ENCODE peak calls at places on chromosomes 2 and 18, in eight cellular contexts. X is HAP-1, E is cardiac fibroblast, T is lower lobe of right lung, Y is GM23248, A is epithelial cell of esophagus, R is choroid plexus epithelial cell, W is transverse colon. V is an unnamed sample.

GRCh38 chr2:74507145-74507925 is at the start of gene PCGF1:
- DNase-seq in X (peak; percentile 99), T (peak; percentile 99), E (peak; percentile 99), R (peak; percentile 99), W (peak; percentile 100), A (peak; percentile 99), Y (peak; percentile 99), V (peak; percentile 96)

GRCh38 chr18:62735387-62735786 is 20.0 kb downstream of the PHLPP1 start:
- DNase-seq in A (no peak), Y (no peak), W (no peak), E (no peak), X (no peak), R (no peak), T (no peak), V (no peak)

GRCh38 chr2:40103590-40103989 is 324.5 kb upstream of the THUMPD2 start:
- DNase-seq in T (no peak), X (no peak), A (peak; percentile 31), E (peak; percentile 86), Y (peak; percentile 82), R (peak; percentile 53), W (no peak), V (peak; percentile 43)

GRCh38 chr2:68255736-68256450 is 3.6 kb upstream of the PPP3R1 start:
- DNase-seq in X (peak; percentile 40), R (no peak), E (peak; percentile 65), W (no peak), Y (peak; percentile 86), A (peak; percentile 49), T (no peak), V (peak; percentile 74)

GRCh38 chr18:36088256-36088655 is 20.9 kb upstream of the RPRD1A start:
- DNase-seq in E (no peak), R (no peak), A (peak; percentile 78), W (no peak), T (no peak), Y (no peak), X (no peak), V (peak; percentile 78)

GRCh38 chr2:19731040-19731439 is 170.7 kb downstream of the TTC32 start:
- DNase-seq in X (no peak), W (no peak), A (no peak), E (no peak), Y (no peak), R (no peak), T (no peak), V (no peak)

GRCh38 chr2:238509903-238510302 is 83.2 kb downstream of the ASB1 start:
- DNase-seq in Y (no peak), A (no peak), E (no peak), W (no peak), R (no peak), X (no peak), T (no peak), V (no peak)

GRCh38 chr2:127950264-127950663 is 64.5 kb upstream of the AMMECR1L start:
- DNase-seq in E (no peak), W (no peak), T (no peak), Y (no peak), R (no peak), A (no peak), X (no peak), V (no peak)

GRCh38 chr2:696463-696862 is 19.3 kb upstream of the TMEM18 start:
- DNase-seq in R (no peak), T (no peak), X (no peak), A (no peak), Y (no peak), E (no peak), W (no peak), V (no peak)

GRCh38 chr2:46858697-46859080 is 56.9 kb downstream of the MCFD2 start:
- DNase-seq in R (peak; percentile 90), A (peak; percentile 63), X (no peak), Y (peak; percentile 96), E (peak; percentile 95), W (no peak), T (no peak), V (no peak)

GRCh38 chr18:70288851-70289328 is at the start of gene SOCS6:
- DNase-seq in A (peak; percentile 75), X (peak; percentile 68), Y (peak; percentile 79), E (peak; percentile 59), R (peak; percentile 73), W (peak; percentile 63), T (peak; percentile 74), V (no peak)

GRCh38 chr18:76487782-76488181 is 7.3 kb downstream of the ZNF516 start:
- DNase-seq in R (no peak), A (no peak), Y (no peak), E (no peak), X (peak; percentile 66), T (no peak), W (no peak), V (no peak)

GRCh38 chr2:57075226-57075625 is 891.4 kb downstream of the CCDC85A start:
- DNase-seq in W (no peak), R (peak; percentile 68), A (peak; percentile 74), T (no peak), Y (no peak), E (no peak), X (no peak), V (peak; percentile 87)

GRCh38 chr2:108220942-108221541 is 18.7 kb upstream of the SULT1C3 start:
- DNase-seq in W (no peak), E (no peak), T (no peak), A (no peak), Y (no peak), R (no peak), X (no peak), V (no peak)

GRCh38 chr2:215618145-215618544 is 182.3 kb upstream of the FN1 start:
- DNase-seq in A (no peak), W (no peak), R (no peak), Y (no peak), X (no peak), E (no peak), T (no peak), V (no peak)

GRCh38 chr2:10202136-10202535 is 79.6 kb downstream of the RRM2 start:
- DNase-seq in R (peak; percentile 22), Y (no peak), E (no peak), T (no peak), X (no peak), W (no peak), A (peak; percentile 18), V (peak; percentile 21)

GRCh38 chr2:22002066-22002465 is 878.3 kb downstream of the TDRD15 start:
- DNase-seq in A (no peak), E (peak; percentile 2), W (no peak), Y (no peak), X (no peak), R (peak; percentile 15), T (no peak), V (no peak)

GRCh38 chr2:7438855-7439254 is 521.6 kb downstream of the RNF144A start:
- DNase-seq in T (no peak), Y (no peak), W (no peak), A (no peak), X (no peak), E (no peak), R (no peak), V (no peak)

GRCh38 chr2:28754321-28754720 is 2.7 kb downstream of the PPP1CB start:
- DNase-seq in W (no peak), E (peak; percentile 28), A (no peak), X (no peak), R (peak; percentile 67), T (no peak), Y (peak; percentile 33), V (peak; percentile 27)

GRCh38 chr18:55706893-55707292 is 118.9 kb upstream of the TCF4 start:
- DNase-seq in E (peak; percentile 96), W (no peak), A (peak; percentile 59), X (no peak), Y (peak; percentile 75), R (peak; percentile 55), T (no peak), V (peak; percentile 69)

GRCh38 chr18:79964330-79965118 is at the start of gene HSBP1L1:
- DNase-seq in T (peak; percentile 90), W (peak; percentile 84), X (peak; percentile 89), E (peak; percentile 27), A (peak; percentile 68), R (no peak), Y (peak; percentile 81), V (no peak)

DNA sequence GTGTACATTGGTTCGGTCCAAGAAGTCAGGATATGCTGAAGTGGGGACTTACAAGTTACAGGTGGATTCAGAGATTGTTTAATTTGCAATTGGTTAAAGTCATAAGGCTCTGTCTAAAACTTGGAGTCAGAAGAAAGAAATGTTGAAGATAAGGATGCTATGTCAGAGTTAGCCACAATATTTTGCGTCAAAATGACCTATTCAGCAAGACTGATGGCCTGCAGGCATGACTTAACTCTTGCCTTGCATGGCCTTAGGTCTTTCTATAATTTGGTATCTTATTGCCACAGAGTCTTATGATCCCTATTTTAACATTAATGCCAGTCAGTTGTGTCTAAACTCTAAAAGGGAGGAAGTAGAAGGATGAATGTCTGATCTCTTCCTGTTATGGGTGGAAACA is 5.2 kb upstream of the COMMD1 start:
- DNase-seq in X (no peak), T (no peak), W (no peak), A (no peak), Y (no peak), R (peak; percentile 8), E (no peak), V (no peak)
- H3K4me3 ChIP-seq in X (no peak overlapping the region), T (no peak overlapping the region), W (no peak overlapping the region), A (no peak overlapping the region), Y (no peak overlapping the region), R (no peak overlapping the region), E (no peak overlapping the region), V (no peak overlapping the region)

GRCh38 chr2:24731040-24731439 is 62.2 kb downstream of the PTRHD1 start:
- DNase-seq in E (peak; percentile 25), R (no peak), A (no peak), T (no peak), X (no peak), Y (no peak), W (no peak), V (no peak)
- H3K4me3 ChIP-seq in E (no peak overlapping the region), R (no peak overlapping the region), A (no peak overlapping the region), T (no peak overlapping the region), X (no peak overlapping the region), Y (no peak overlapping the region), W (no peak overlapping the region), V (no peak overlapping the region)

GRCh38 chr2:224518806-224519580 is 66.2 kb downstream of the CUL3 start:
- DNase-seq in E (peak; percentile 75), X (no peak), A (peak; percentile 74), Y (peak; percentile 87), R (peak; percentile 89), W (no peak), T (no peak), V (peak; percentile 78)

GRCh38 chr2:224524657-224525056 is 60.5 kb downstream of the CUL3 start:
- DNase-seq in Y (no peak), T (no peak), W (no peak), X (no peak), A (no peak), E (no peak), R (no peak), V (no peak)

GRCh38 chr2:224520064-224520463 is 65.1 kb downstream of the CUL3 start:
- DNase-seq in R (peak; percentile 93), E (peak; percentile 79), A (peak; percentile 54), Y (peak; percentile 76), T (no peak), W (no peak), X (no peak), V (peak; percentile 60)

GRCh38 chr2:224517963-224518362 is 67.2 kb downstream of the CUL3 start:
- DNase-seq in X (no peak), Y (peak; percentile 17), A (no peak), T (no peak), E (no peak), W (no peak), R (no peak), V (no peak)

GRCh38 chr2:224523626-224524577 is 61.3 kb downstream of the CUL3 start:
- DNase-seq in Y (no peak), X (no peak), W (no peak), E (no peak), A (peak; percentile 9), T (no peak), R (peak; percentile 67), V (peak; percentile 34)
- H3K4me3 ChIP-seq in Y (no peak overlapping the region), X (no peak overlapping the region), W (no peak overlapping the region), E (no peak overlapping the region), A (no peak overlapping the region), T (no peak overlapping the region), R (no peak overlapping the region), V (no peak overlapping the region)

GRCh38 chr2:37319754-37320609 is 4.7 kb downstream of the PRKD3 start:
- DNase-seq in W (no peak), A (no peak), X (no peak), Y (no peak), T (no peak), R (no peak), E (no peak), V (no peak)
- H3K4me3 ChIP-seq in W (no peak overlapping the region), A (no peak overlapping the region), X (no peak overlapping the region), Y (no peak overlapping the region), T (no peak overlapping the region), R (no peak overlapping the region), E (no peak overlapping the region), V (no peak overlapping the region)

V was measured in bronchial epithelial cell.